ENCODE peak calls at places on chromosomes 12 and 14, in five cellular contexts. N, C, U, V and X are unnamed samples.

GRCh38 chr12:104498211-104498801 is 41.6 kb downstream of the CHST11 start:
- DNase-seq in U (no peak), N (no peak), C (no peak), V (no peak), X (peak)

GRCh38 chr12:110314308-110314707 is 33.3 kb downstream of the ATP2A2 start:
- DNase-seq in U (peak), N (no peak), C (no peak), V (peak), X (peak)

GRCh38 chr14:71712478-71712877 is 219.8 kb upstream of the RGS6 start:
- DNase-seq in U (no peak), C (no peak), N (no peak), V (no peak), X (no peak)

GRCh38 chr14:104431929-104432541 is 147.5 kb upstream of the C14orf180 start:
- DNase-seq in C (no peak), V (no peak), N (no peak), U (no peak), X (no peak)

GRCh38 chr12:119068129-119068856 is 87.0 kb downstream of the SRRM4 start:
- DNase-seq in N (no peak), C (no peak), V (no peak), U (no peak), X (no peak)

GRCh38 chr12:120925740-120926563 is 21.8 kb upstream of the SPPL3 start:
- DNase-seq in N (no peak), V (no peak), U (no peak), C (no peak), X (no peak)

GRCh38 chr12:129193263-129193871 is 340.1 kb downstream of the GLT1D1 start:
- DNase-seq in V (peak), U (peak), C (no peak), N (peak), X (no peak)

GRCh38 chr12:24854908-24855307 is 94.0 kb downstream of the BCAT1 start:
- DNase-seq in V (peak), C (no peak), N (no peak), U (no peak), X (no peak)

GRCh38 chr14:51490205-51490604 is 161.5 kb upstream of the FRMD6 start:
- DNase-seq in N (no peak), U (peak), C (no peak), V (peak), X (peak)

GRCh38 chr12:54282949-54283593 is 2.5 kb downstream of the HNRNPA1 start:
- DNase-seq in V (no peak), C (no peak), N (no peak), U (no peak), X (no peak)

GRCh38 chr12:54286042-54286931 is 5.8 kb downstream of the HNRNPA1 start:
- DNase-seq in V (no peak), C (no peak), U (no peak), N (no peak), X (no peak)

GRCh38 chr12:54280401-54281260 is at the start of gene HNRNPA1:
- DNase-seq in N (peak), V (peak), U (peak), C (peak), X (peak)

GRCh38 chr12:54287316-54288157 is 7.0 kb downstream of the HNRNPA1 start:
- DNase-seq in U (no peak), N (no peak), C (no peak), V (no peak), X (peak)

DNA sequence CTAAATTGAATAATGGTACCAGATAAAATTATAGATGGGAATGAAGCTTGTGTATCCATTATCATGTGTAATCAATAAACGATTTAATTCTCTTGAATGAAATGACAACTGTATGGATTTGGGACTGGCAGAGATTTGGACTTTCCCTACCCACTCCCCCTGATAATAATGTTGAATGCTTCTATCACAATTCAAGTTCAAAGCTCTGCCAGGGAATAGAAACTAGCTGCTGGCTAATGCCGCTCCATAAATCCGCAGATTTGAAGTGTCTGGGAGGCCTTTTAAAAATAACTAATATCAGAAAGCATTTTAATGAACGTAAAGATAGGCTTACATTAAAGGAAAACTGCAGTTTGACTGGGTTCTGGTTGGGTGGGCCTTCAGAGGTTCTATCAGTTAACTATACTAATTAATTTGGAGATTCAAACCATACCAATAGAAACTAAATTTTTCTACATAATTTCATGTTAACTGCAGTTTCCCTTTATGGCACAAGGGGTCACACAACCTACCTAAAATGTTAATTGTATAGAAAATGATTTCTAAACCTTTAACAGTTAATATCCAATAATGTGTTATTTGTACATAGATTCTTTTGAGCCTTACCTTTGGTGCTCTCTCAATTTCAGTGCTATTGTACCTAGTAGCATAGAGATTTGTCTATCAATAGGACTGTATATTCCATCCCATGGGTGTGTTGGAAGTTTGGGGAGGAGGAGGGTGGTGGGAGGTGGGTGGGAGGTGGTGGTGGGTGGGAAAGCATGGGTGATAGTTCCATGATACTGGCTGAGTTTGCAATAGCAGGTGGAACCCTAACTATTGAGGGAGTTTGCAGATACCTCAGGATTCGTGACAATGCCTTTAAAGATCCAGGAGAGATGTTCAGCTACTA is 4.9 kb downstream of the HNRNPA1 start:
- DNase-seq in N (no peak), U (no peak), C (no peak), V (no peak), X (no peak)
- TF ChIP-seq CTCF in N (no peak), U (peak), C (no peak), V (peak), X (peak)

GRCh38 chr14:68285421-68286179 is 466.0 kb downstream of the RAD51B start:
- DNase-seq in U (no peak), V (no peak), N (no peak), C (no peak), X (peak)
- H3K4me3 ChIP-seq in U (no peak), V (no peak), N (no peak), C (no peak), X (no peak)

GRCh38 chr12:96040305-96041133 is 5.1 kb upstream of the LTA4H start:
- DNase-seq in U (no peak), N (no peak), V (no peak), C (no peak), X (no peak)

GRCh38 chr12:96044017-96044985 is 8.9 kb upstream of the LTA4H start:
- DNase-seq in V (peak), N (no peak), C (no peak), U (no peak), X (peak)

GRCh38 chr12:96045566-96045965 is 10.2 kb upstream of the LTA4H start:
- DNase-seq in U (no peak), V (no peak), N (no peak), C (no peak), X (no peak)

GRCh38 chr12:96036765-96037455 is 1.5 kb upstream of the LTA4H start:
- DNase-seq in C (no peak), U (no peak), N (no peak), V (no peak), X (peak)

DNA sequence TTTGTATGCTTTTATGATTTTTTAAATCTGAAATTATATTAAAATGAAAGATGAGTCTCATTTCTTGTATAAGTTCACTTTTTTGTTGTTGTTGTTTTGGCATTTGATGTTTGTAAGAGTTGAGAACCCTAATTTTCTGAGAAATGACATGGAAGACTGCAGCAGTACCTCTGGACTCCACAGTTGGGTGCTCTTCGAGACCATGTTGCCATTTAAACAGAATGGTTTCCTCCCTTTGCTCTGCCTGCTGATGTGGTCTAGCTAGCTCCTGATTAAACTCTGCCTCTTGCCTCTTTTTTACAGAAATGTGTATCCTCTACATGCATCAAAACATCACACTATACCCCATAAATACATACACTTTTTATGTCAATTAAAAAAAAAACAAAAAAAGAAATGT is 5.8 kb upstream of the LTA4H start:
- DNase-seq in V (no peak), U (no peak), N (no peak), C (no peak), X (no peak)
- TF ChIP-seq CTCF in V (no peak), U (no peak), N (no peak), C (no peak), X (no peak)

GRCh38 chr12:54125950-54126695 is 62.7 kb downstream of the SMUG1 start:
- DNase-seq in U (no peak), N (peak), C (peak), V (no peak), X (peak)
- H3K4me3 ChIP-seq in U (peak), N (peak), C (peak), V (no peak), X (peak)

DNA sequence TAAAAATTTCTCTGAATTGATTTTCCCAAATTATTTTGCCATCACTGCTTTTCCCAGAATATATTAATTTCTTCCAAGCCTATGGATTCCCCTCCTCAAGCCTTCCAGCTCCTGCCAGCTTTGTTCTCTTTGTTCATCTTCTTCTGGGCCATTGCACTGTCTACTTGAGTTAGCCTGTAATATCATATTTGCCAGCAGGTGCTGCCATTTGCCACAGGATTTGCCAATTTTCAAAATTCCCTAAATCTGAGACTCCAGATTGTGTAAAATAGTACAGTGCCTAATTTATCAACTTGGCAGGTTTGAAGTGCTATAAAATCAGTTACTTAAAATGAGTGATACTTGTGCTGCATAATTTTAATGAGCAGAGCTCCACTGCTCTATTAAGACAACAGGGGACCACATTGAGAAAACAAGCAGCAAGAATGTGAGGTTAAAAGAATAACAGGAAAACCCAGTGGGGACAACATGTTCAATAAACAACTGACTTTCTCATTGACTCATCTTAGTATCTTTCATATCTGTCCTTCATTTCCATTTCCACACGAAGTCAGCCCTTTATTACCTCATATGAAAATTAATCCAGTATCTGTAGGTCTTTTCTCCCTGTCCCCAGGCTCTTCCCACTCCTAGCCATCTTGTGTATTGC is 84.6 kb upstream of the CCDC196 start:
- DNase-seq in U (peak), C (no peak), N (no peak), V (peak), X (no peak)
- TF ChIP-seq CTCF in U (peak), C (peak), N (no peak), V (peak), X (peak)

GRCh38 chr12:38175538-38175937 is 141.0 kb upstream of the ALG10B start:
- DNase-seq in V (no peak), U (no peak), N (no peak), C (no peak), X (no peak)
- H3K4me3 ChIP-seq in V (no peak), U (no peak), N (no peak), C (no peak), X (no peak)

GRCh38 chr14:21993070-21993469 is 319.5 kb upstream of the OR4E1 start:
- DNase-seq in V (no peak), C (no peak), U (peak), N (no peak), X (no peak)

GRCh38 chr14:21993837-21994236 is 320.2 kb upstream of the OR4E1 start:
- DNase-seq in N (no peak), U (no peak), V (no peak), C (no peak), X (no peak)

GRCh38 chr14:21989090-21989489 is 315.5 kb upstream of the OR4E1 start:
- DNase-seq in N (no peak), V (no peak), U (peak), C (no peak), X (no peak)

GRCh38 chr14:21990116-21990515 is 316.5 kb upstream of the OR4E1 start:
- DNase-seq in V (peak), N (no peak), U (peak), C (no peak), X (no peak)

DNA sequence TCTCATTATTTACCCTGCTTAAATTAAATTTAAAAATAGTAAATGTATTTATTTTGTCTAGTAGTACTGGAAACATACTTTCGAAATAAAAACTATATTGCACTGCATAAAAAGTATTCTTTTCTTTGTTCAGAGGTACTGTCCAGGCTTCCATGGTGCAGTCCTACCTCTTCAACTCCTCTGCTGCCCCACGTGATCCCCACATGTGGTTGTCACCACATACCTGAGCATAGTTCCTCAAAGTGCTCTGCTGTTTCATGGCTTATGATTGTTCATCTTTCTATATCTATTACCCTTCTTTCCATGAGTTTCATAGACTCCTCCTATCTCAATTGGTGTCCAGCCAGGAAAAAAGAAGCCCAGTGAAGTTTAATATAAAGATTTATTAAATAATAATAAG is 317.5 kb upstream of the OR4E1 start:
- DNase-seq in V (no peak), U (no peak), C (no peak), N (no peak), X (no peak)
- TF ChIP-seq CTCF in V (no peak), U (no peak), C (no peak), N (no peak), X (no peak)